ENCODE peak calls at places on chromosomes 7 and 10, in ten cellular contexts. P, T, R, A, O, E, Q, W, M and U are unnamed samples.

GRCh38 chr10:79070611-79071534 is 2.1 kb downstream of the ZMIZ1 start:
- DNase-seq in O (peak), R (peak), E (no peak), T (peak), Q (no peak), M (peak), W (peak), A (peak), P (no peak), U (peak)

GRCh38 chr10:98416989-98417388 is 2.0 kb upstream of the PYROXD2 start:
- DNase-seq in T (no peak), E (no peak), O (no peak), A (no peak), R (no peak), M (no peak), Q (no peak), W (no peak), P (no peak), U (no peak)

GRCh38 chr7:1918063-1918645 is 248.1 kb downstream of the ELFN1 start:
- DNase-seq in Q (no peak), O (no peak), W (no peak), A (no peak), M (no peak), T (no peak), E (no peak), R (no peak), P (no peak), U (no peak)

GRCh38 chr7:65441010-65441409 is 67.4 kb downstream of the ZNF92 start:
- DNase-seq in E (no peak), R (no peak), P (no peak), A (peak), W (no peak), T (no peak), Q (no peak), O (peak), M (peak), U (no peak)

GRCh38 chr7:78301361-78301760 is 502.8 kb downstream of the PHTF2 start:
- DNase-seq in P (no peak), Q (no peak), R (peak), E (no peak), M (no peak), W (no peak), O (peak), A (peak), T (no peak), U (no peak)

GRCh38 chr10:47307381-47307780 is 7.4 kb downstream of the GDF10 start:
- DNase-seq in T (no peak), W (no peak), E (no peak), O (no peak), R (no peak), A (no peak), Q (no peak), P (no peak), M (no peak), U (no peak)

GRCh38 chr10:93413252-93413689 is 68.9 kb downstream of the MYOF start:
- DNase-seq in Q (no peak), T (no peak), A (peak), O (no peak), W (no peak), P (no peak), M (peak), E (no peak), R (no peak), U (no peak)

GRCh38 chr7:114158275-114158674 is 239.5 kb upstream of the PPP1R3A start:
- DNase-seq in O (no peak), M (no peak), A (no peak), E (no peak), R (no peak), Q (no peak), P (no peak), W (no peak), T (no peak), U (no peak)

GRCh38 chr10:84375011-84375410 is 46.6 kb downstream of the CCSER2 start:
- DNase-seq in Q (peak), T (no peak), A (peak), E (peak), O (peak), P (no peak), M (peak), W (no peak), R (peak), U (peak)

GRCh38 chr10:47396311-47396717 is 12.2 kb upstream of the ZNF488 start:
- DNase-seq in W (no peak), O (peak), M (no peak), R (no peak), Q (no peak), P (no peak), E (no peak), A (no peak), T (peak), U (no peak)

GRCh38 chr10:28291881-28292297 is 11.0 kb downstream of the MPP7 start:
- DNase-seq in O (peak), W (no peak), R (no peak), A (peak), P (no peak), M (no peak), T (no peak), E (no peak), Q (no peak), U (no peak)

GRCh38 chr7:137882806-137883205 is 36.0 kb upstream of the DGKI start:
- DNase-seq in M (no peak), E (no peak), Q (no peak), T (no peak), W (no peak), A (peak), O (peak), P (no peak), R (no peak), U (no peak)

GRCh38 chr7:76300210-76300731 is 2.2 kb upstream of the HSPB1 start:
- DNase-seq in P (no peak), E (no peak), T (no peak), M (no peak), O (peak), W (no peak), Q (no peak), A (peak), R (no peak), U (no peak)

GRCh38 chr7:2181077-2181854 is 51.5 kb downstream of the MAD1L1 start:
- DNase-seq in M (no peak), Q (no peak), A (peak), W (no peak), R (no peak), E (no peak), P (no peak), T (no peak), O (no peak), U (no peak)

GRCh38 chr7:76318488-76319353 is 16.2 kb downstream of the HSPB1 start:
- DNase-seq in E (peak), Q (peak), A (peak), T (peak), O (peak), R (peak), P (peak), M (peak), W (peak), U (peak)

GRCh38 chr10:62681211-62681940 is 123.1 kb upstream of the ADO start:
- DNase-seq in W (no peak), Q (peak), E (peak), M (no peak), R (peak), P (peak), O (no peak), A (no peak), T (peak), U (no peak)

GRCh38 chr10:69815099-69815498 is 13.4 kb downstream of the COL13A1 start:
- DNase-seq in E (no peak), W (no peak), M (no peak), R (no peak), O (no peak), Q (no peak), P (no peak), A (no peak), T (no peak), U (no peak)

GRCh38 chr10:122082616-122083477 is 93.9 kb downstream of the TACC2 start:
- DNase-seq in Q (no peak), P (no peak), W (no peak), M (no peak), A (no peak), E (no peak), O (no peak), R (no peak), T (no peak), U (no peak)

GRCh38 chr10:108662975-108663374 is 1260.3 kb downstream of the XPNPEP1 start:
- DNase-seq in M (no peak), E (no peak), A (no peak), T (no peak), P (no peak), O (no peak), Q (no peak), W (no peak), R (no peak), U (no peak)

GRCh38 chr7:93442478-93443224 is 131.9 kb downstream of the CALCR start:
- DNase-seq in O (peak), Q (no peak), R (peak), W (no peak), E (peak), T (peak), A (peak), M (peak), P (peak), U (peak)

GRCh38 chr10:7895699-7896090 is 77.4 kb downstream of the TAF3 start:
- DNase-seq in M (no peak), O (no peak), T (no peak), P (no peak), W (no peak), Q (no peak), E (no peak), A (no peak), R (no peak), U (no peak)

GRCh38 chr10:103751696-103752287 is 103.6 kb downstream of the SH3PXD2A start:
- DNase-seq in A (no peak), T (no peak), P (no peak), R (peak), M (no peak), E (no peak), Q (no peak), W (no peak), O (no peak), U (no peak)

GRCh38 chr7:101856488-101857357 is 39.3 kb downstream of the CUX1 start:
- DNase-seq in Q (peak), A (peak), R (no peak), O (peak), E (peak), T (no peak), M (no peak), W (peak), P (peak), U (no peak)

GRCh38 chr7:157760004-157760730 is 423.4 kb downstream of the DNAJB6 start:
- DNase-seq in W (no peak), P (no peak), M (no peak), Q (no peak), O (no peak), R (no peak), E (no peak), A (no peak), T (no peak), U (no peak)

GRCh38 chr7:32068411-32068905 is 1.7 kb downstream of the PDE1C start:
- DNase-seq in P (no peak), M (no peak), Q (no peak), O (no peak), E (no peak), A (no peak), W (no peak), T (no peak), R (no peak), U (no peak)

GRCh38 chr10:78623577-78624215 is 445.1 kb upstream of the ZMIZ1 start:
- DNase-seq in A (peak), E (no peak), T (no peak), P (no peak), R (peak), W (no peak), O (peak), Q (no peak), M (no peak), U (no peak)

GRCh38 chr7:108525327-108525984 is 479 bp downstream of the PNPLA8 start:
- DNase-seq in O (peak), M (peak), R (peak), T (no peak), W (peak), P (no peak), A (peak), Q (peak), E (peak), U (no peak)

GRCh38 chr7:107995184-107996071 is 7.5 kb downstream of the LAMB1 start:
- DNase-seq in P (no peak), A (peak), Q (no peak), M (peak), O (peak), T (peak), R (peak), W (no peak), E (no peak), U (no peak)

GRCh38 chr10:117694251-117694650 is 151.7 kb downstream of the EMX2 start:
- DNase-seq in M (no peak), E (no peak), A (no peak), T (no peak), O (peak), R (no peak), P (no peak), Q (no peak), W (no peak), U (no peak)

GRCh38 chr7:150955519-150956394 is 22.4 kb downstream of the KCNH2 start:
- DNase-seq in Q (no peak), E (no peak), A (no peak), T (no peak), M (no peak), W (peak), P (no peak), R (peak), O (no peak), U (peak)

GRCh38 chr7:27169658-27170493 is 4.2 kb downstream of the HOXA10 start:
- DNase-seq in Q (no peak), O (no peak), T (no peak), M (no peak), R (no peak), A (no peak), E (no peak), W (peak), P (no peak), U (no peak)

GRCh38 chr10:48531486-48531885 is 73.4 kb downstream of the ARHGAP22 start:
- DNase-seq in O (no peak), M (no peak), Q (no peak), R (no peak), T (no peak), P (no peak), A (peak), W (no peak), E (no peak), U (no peak)

GRCh38 chr10:71031601-71032000 is 143.2 kb upstream of the PCBD1 start:
- DNase-seq in A (no peak), Q (no peak), T (no peak), O (no peak), R (no peak), P (no peak), M (no peak), W (no peak), E (no peak), U (no peak)

GRCh38 chr7:141158562-141158961 is 84.7 kb downstream of the TMEM178B start:
- DNase-seq in A (peak), Q (no peak), W (no peak), O (peak), T (no peak), P (no peak), E (no peak), M (no peak), R (no peak), U (no peak)

GRCh38 chr10:89659185-89660131 is 14.4 kb upstream of the PANK1 start:
- DNase-seq in W (no peak), T (no peak), R (no peak), M (no peak), P (no peak), O (peak), Q (no peak), E (no peak), A (peak), U (no peak)

GRCh38 chr7:34675749-34676374 is 17.8 kb downstream of the NPSR1 start:
- DNase-seq in T (no peak), R (peak), P (no peak), E (peak), W (no peak), A (peak), Q (peak), M (peak), O (peak), U (no peak)
- TF ChIP-seq CTCF in T (peak), R (peak), P (no peak), E (peak), W (peak), A (peak), Q (peak), M (peak), O (peak), U (peak)

GRCh38 chr10:72253002-72253401 is 20.7 kb upstream of the DDIT4 start:
- DNase-seq in T (no peak), P (no peak), O (peak), A (peak), M (no peak), E (no peak), R (no peak), Q (no peak), W (peak), U (no peak)
- TF ChIP-seq CTCF in T (no peak), P (no peak), O (no peak), A (no peak), M (no peak), E (no peak), R (no peak), Q (no peak), W (no peak), U (no peak)

DNA sequence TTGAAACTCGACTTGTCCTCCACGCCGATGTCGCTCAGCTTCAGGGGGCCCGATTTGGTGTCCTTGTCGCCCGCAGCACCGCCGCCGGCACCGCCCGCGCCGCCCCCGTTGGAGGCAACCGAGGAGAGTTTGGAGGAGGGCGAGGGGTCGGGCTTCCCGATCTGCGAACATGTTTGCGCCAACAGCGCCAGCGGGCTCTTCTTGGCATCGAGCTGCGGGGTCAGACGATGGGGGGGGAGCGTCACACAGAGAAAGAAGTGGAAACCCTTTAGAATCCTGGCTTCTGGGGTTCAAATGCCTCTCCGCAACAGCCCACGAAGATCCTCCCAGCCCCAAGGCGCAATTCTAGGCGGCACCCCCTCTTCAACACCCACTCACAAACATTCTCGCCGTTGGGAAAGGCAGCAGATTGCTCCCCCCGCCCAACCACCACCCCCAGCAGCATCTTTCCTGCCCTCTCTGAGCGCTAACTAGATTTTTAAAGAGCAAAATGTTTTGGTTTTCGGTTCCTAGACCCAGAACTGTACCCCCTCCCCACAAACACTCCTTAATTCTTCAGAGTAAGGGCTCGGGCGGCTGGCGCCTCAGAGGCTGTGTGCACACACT is 1.3 kb downstream of the ZNF503 start:
- DNase-seq in W (no peak), O (peak), R (peak), Q (peak), A (peak), T (no peak), M (no peak), E (peak), P (no peak), U (peak)
- TF ChIP-seq CTCF in W (peak), O (no peak), R (no peak), Q (no peak), A (no peak), T (peak), M (no peak), E (no peak), P (no peak), U (no peak)

DNA sequence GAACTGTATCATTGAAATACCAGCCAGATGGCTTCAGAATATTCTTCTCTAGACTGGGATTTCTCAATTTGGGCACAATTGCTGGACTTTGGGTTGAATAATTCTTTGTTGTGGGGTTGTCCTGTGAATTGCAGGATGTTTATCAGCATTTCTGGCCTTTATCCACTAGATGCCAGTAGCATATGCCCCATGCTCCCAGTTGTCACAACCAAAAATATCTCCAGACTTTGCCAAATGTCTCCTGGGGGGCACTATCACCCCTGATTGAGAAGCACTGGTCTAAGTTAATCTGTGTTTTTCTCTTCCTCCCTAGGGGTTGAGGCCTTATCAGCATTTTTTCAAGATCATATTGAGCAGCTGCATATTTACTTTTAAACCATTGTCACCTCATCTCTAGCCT is 204.9 kb upstream of the SP8 start:
- DNase-seq in T (no peak), A (no peak), Q (no peak), M (no peak), R (no peak), W (no peak), E (no peak), O (no peak), P (no peak), U (no peak)
- TF ChIP-seq CTCF in T (no peak), A (no peak), Q (no peak), M (no peak), R (no peak), W (no peak), E (no peak), O (no peak), P (no peak), U (no peak)